ENCODE peak calls at places on chromosomes 3 and 15, in eight cellular contexts. One of them, this sample, is unnamed.

GRCh38 chr15:79994651-79995050 is 23.7 kb upstream of the BCL2A1 start:
- DNase-seq in adrenal gland: no peak
- DNase-seq in GM03348: peak
- DNase-seq in spleen: no peak
- DNase-seq in T-helper 1 cell: no peak
- DNase-seq in upper lobe of right lung: no peak
- DNase-seq in iPS-NIHi11: no peak
- DNase-seq in B cell: no peak
- DNase-seq in this sample: no peak

GRCh38 chr15:68196445-68197169 is 8.5 kb downstream of the CALML4 start:
- DNase-seq in adrenal gland: no peak
- DNase-seq in GM03348: no peak
- DNase-seq in spleen: no peak
- DNase-seq in T-helper 1 cell: no peak
- DNase-seq in upper lobe of right lung: no peak
- DNase-seq in iPS-NIHi11: no peak
- DNase-seq in B cell: no peak
- DNase-seq in this sample: no peak

GRCh38 chr3:150370129-150370602 is 37.9 kb upstream of the TSC22D2 start:
- DNase-seq in adrenal gland: peak
- DNase-seq in GM03348: peak
- DNase-seq in spleen: no peak
- DNase-seq in T-helper 1 cell: no peak
- DNase-seq in upper lobe of right lung: no peak
- DNase-seq in iPS-NIHi11: peak
- DNase-seq in B cell: no peak
- DNase-seq in this sample: no peak

GRCh38 chr3:36969540-36970432 is 23.1 kb downstream of the EPM2AIP1 start:
- DNase-seq in adrenal gland: peak
- DNase-seq in GM03348: peak
- DNase-seq in spleen: no peak
- DNase-seq in T-helper 1 cell: no peak
- DNase-seq in upper lobe of right lung: no peak
- DNase-seq in iPS-NIHi11: peak
- DNase-seq in B cell: peak
- DNase-seq in this sample: peak

GRCh38 chr3:190989213-190989612 is 126.7 kb upstream of the GMNC start:
- DNase-seq in adrenal gland: no peak
- DNase-seq in GM03348: no peak
- DNase-seq in spleen: no peak
- DNase-seq in T-helper 1 cell: no peak
- DNase-seq in upper lobe of right lung: no peak
- DNase-seq in iPS-NIHi11: no peak
- DNase-seq in B cell: no peak
- DNase-seq in this sample: peak

GRCh38 chr3:48064292-48064829 is 48.1 kb upstream of the MAP4 start:
- DNase-seq in adrenal gland: no peak
- DNase-seq in GM03348: no peak
- DNase-seq in spleen: no peak
- DNase-seq in T-helper 1 cell: no peak
- DNase-seq in upper lobe of right lung: no peak
- DNase-seq in iPS-NIHi11: no peak
- DNase-seq in B cell: no peak
- DNase-seq in this sample: no peak

GRCh38 chr3:158731525-158731924 is 732 bp downstream of the RARRES1 start:
- DNase-seq in adrenal gland: no peak
- DNase-seq in GM03348: no peak
- DNase-seq in spleen: no peak
- DNase-seq in T-helper 1 cell: no peak
- DNase-seq in upper lobe of right lung: no peak
- DNase-seq in iPS-NIHi11: no peak
- DNase-seq in B cell: no peak
- DNase-seq in this sample: no peak

GRCh38 chr3:157859541-157859940 is 246.7 kb downstream of the SHOX2 start:
- DNase-seq in adrenal gland: no peak
- DNase-seq in GM03348: no peak
- DNase-seq in spleen: no peak
- DNase-seq in T-helper 1 cell: no peak
- DNase-seq in upper lobe of right lung: no peak
- DNase-seq in iPS-NIHi11: no peak
- DNase-seq in B cell: no peak
- DNase-seq in this sample: no peak

GRCh38 chr3:124269619-124270018 is 277.7 kb upstream of the ROPN1 start:
- DNase-seq in adrenal gland: no peak
- DNase-seq in GM03348: no peak
- DNase-seq in spleen: no peak
- DNase-seq in T-helper 1 cell: no peak
- DNase-seq in upper lobe of right lung: no peak
- DNase-seq in iPS-NIHi11: no peak
- DNase-seq in B cell: no peak
- DNase-seq in this sample: no peak